ENCODE peak calls at places on chromosomes 3 and 15, in five cellular contexts. K is NCI-H1436, G is SK-MEL-5, X is dorsolateral prefrontal cortex, W is left colon. B is an unnamed sample.

GRCh38 chr3:134568790-134569189 is 82.0 kb downstream of the KY start:
- DNase-seq in K (no peak), X (no peak), G (no peak), W (no peak), B (no peak)

GRCh38 chr3:111412656-111413055 is 129.3 kb upstream of the CD96 start:
- DNase-seq in W (no peak), G (no peak), K (no peak), X (no peak), B (no peak)

GRCh38 chr15:76150508-76150907 is 90.7 kb downstream of the TMEM266 start:
- DNase-seq in G (no peak), W (peak), X (no peak), K (no peak), B (peak)

GRCh38 chr15:90036806-90037509 is 35.8 kb downstream of the ZNF710 start:
- DNase-seq in X (no peak), W (no peak), G (no peak), K (no peak), B (peak)

GRCh38 chr15:81308260-81308659 is 15.7 kb downstream of the STARD5 start:
- DNase-seq in K (no peak), W (no peak), X (no peak), G (no peak), B (no peak)

GRCh38 chr3:31839144-31839917 is 141.7 kb downstream of the OSBPL10 start:
- DNase-seq in G (no peak), K (no peak), X (no peak), W (no peak), B (no peak)

GRCh38 chr3:134677196-134677986 is 26.6 kb upstream of the KY start:
- DNase-seq in K (no peak), G (peak), W (no peak), X (peak), B (no peak)

GRCh38 chr15:32649336-32649735 is 7.8 kb downstream of the SCG5 start:
- DNase-seq in G (peak), W (no peak), K (no peak), X (no peak), B (no peak)

GRCh38 chr15:92611995-92612745 is 43.4 kb downstream of the FAM174B start:
- DNase-seq in W (no peak), G (peak), X (peak), K (no peak), B (no peak)

GRCh38 chr3:71247948-71248315 is 335.6 kb downstream of the FOXP1 start:
- DNase-seq in G (no peak), X (no peak), W (no peak), K (no peak), B (no peak)

GRCh38 chr3:129305592-129306091 is 27.0 kb downstream of the HMCES start:
- DNase-seq in X (peak), G (no peak), K (peak), W (peak), B (no peak)

GRCh38 chr15:28936481-28936881 is 50.7 kb downstream of the APBA2 start:
- DNase-seq in W (no peak), K (no peak), X (no peak), G (no peak), B (no peak)

GRCh38 chr3:47780727-47781325 is 867 bp downstream of the SMARCC1 start:
- DNase-seq in X (no peak), K (no peak), G (no peak), W (no peak), B (no peak)

GRCh38 chr3:171058058-171058457 is 31.5 kb upstream of the SLC2A2 start:
- DNase-seq in G (no peak), X (no peak), K (no peak), W (no peak), B (no peak)

GRCh38 chr15:70096215-70096974 is 1.3 kb downstream of the TLE3 start:
- DNase-seq in K (peak), X (peak), G (no peak), W (peak), B (peak)

GRCh38 chr3:102053375-102053989 is 204.2 kb downstream of the NFKBIZ start:
- DNase-seq in K (no peak), X (no peak), W (no peak), G (no peak), B (no peak)

GRCh38 chr3:51887620-51888019 is 12.2 kb upstream of the IQCF5 start:
- DNase-seq in W (no peak), G (no peak), K (no peak), X (no peak), B (no peak)